ENCODE peak calls at places on chromosomes 4 and X, in four cellular contexts. A, O, Q and Y are unnamed samples.

GRCh38 chr4:147518086-147518485 is 37.2 kb downstream of the EDNRA start:
- DNase-seq in A (no peak), O (no peak), Q (no peak), Y (no peak)

GRCh38 chr4:169440446-169440845 is 169.7 kb upstream of the SH3RF1 start:
- DNase-seq in A (no peak), O (no peak), Q (no peak), Y (no peak)

GRCh38 chr4:61202100-61202637 is 2.0 kb downstream of the ADGRL3 start:
- DNase-seq in A (no peak), O (no peak), Q (no peak), Y (no peak)

GRCh38 chr4:176014583-176015108 is 51.0 kb upstream of the WDR17 start:
- DNase-seq in A (no peak), O (no peak), Q (no peak), Y (no peak)

GRCh38 chrX:38987135-38987780 is 186.0 kb downstream of the MID1IP1 start:
- DNase-seq in A (no peak), O (no peak), Q (no peak), Y (no peak)

GRCh38 chr4:169345207-169345788 is 74.5 kb upstream of the SH3RF1 start:
- DNase-seq in A (no peak), O (peak; percentile 40), Q (no peak), Y (no peak)

GRCh38 chr4:69995526-69996016 is at the start of gene STATH:
- DNase-seq in A (no peak), O (no peak), Q (no peak), Y (no peak)

GRCh38 chrX:54597728-54598127 is 67.7 kb downstream of the GNL3L start:
- DNase-seq in A (no peak), O (no peak), Q (no peak), Y (no peak)

GRCh38 chrX:73398185-73398914 is 48.5 kb upstream of the CDX4 start:
- DNase-seq in A (no peak), O (no peak), Q (no peak), Y (no peak)

GRCh38 chrX:150570512-150570911 is 2.1 kb downstream of the MTM1 start:
- DNase-seq in A (no peak), O (no peak), Q (peak; percentile 93), Y (no peak)

GRCh38 chrX:23333842-23334535 is 660 bp upstream of the PTCHD1 start:
- DNase-seq in A (no peak), O (no peak), Q (no peak), Y (no peak)

GRCh38 chr4:98557497-98557896 is 100.9 kb downstream of the TSPAN5 start:
- DNase-seq in A (no peak), O (peak; percentile 4), Q (no peak), Y (no peak)

GRCh38 chr4:98341309-98341708 is 80.1 kb downstream of the RAP1GDS1 start:
- DNase-seq in A (no peak), O (no peak), Q (no peak), Y (no peak)

GRCh38 chr4:44237643-44238042 is 211.0 kb downstream of the KCTD8 start:
- DNase-seq in A (no peak), O (no peak), Q (no peak), Y (no peak)

GRCh38 chrX:112769034-112769433 is 71.6 kb downstream of the AMOT start:
- DNase-seq in A (no peak), O (no peak), Q (no peak), Y (no peak)

GRCh38 chrX:100994352-100995281 is 25.1 kb downstream of the ARL13A start:
- DNase-seq in A (peak; percentile 8), O (peak; percentile 47), Q (peak; percentile 72), Y (peak; percentile 63)

GRCh38 chrX:79259073-79259689 is 108.0 kb downstream of the ITM2A start:
- DNase-seq in A (peak; percentile 99), O (no peak), Q (no peak), Y (no peak)

GRCh38 chr4:179112441-179113170 is 1670.4 kb upstream of the AGA start:
- DNase-seq in A (no peak), O (no peak), Q (no peak), Y (no peak)

GRCh38 chr4:125123710-125124109 is 191.0 kb upstream of the FAT4 start:
- DNase-seq in A (no peak), O (no peak), Q (no peak), Y (no peak)

GRCh38 chr4:12579172-12579571 is 905.0 kb downstream of the RAB28 start:
- DNase-seq in A (no peak), O (no peak), Q (no peak), Y (no peak)

GRCh38 chr4:106869551-106869950 is 166.6 kb downstream of the DKK2 start:
- DNase-seq in A (no peak), O (no peak), Q (no peak), Y (no peak)

GRCh38 chrX:46325312-46325877 is 219.8 kb downstream of the ZNF674 start:
- DNase-seq in A (no peak), O (peak; percentile 86), Q (peak; percentile 41), Y (no peak)

GRCh38 chr4:47050986-47051725 is 19.8 kb downstream of the GABRB1 start:
- DNase-seq in A (no peak), O (no peak), Q (no peak), Y (no peak)

GRCh38 chrX:116872931-116873330 is 410.2 kb upstream of the CT83 start:
- DNase-seq in A (no peak), O (no peak), Q (no peak), Y (no peak)

DNA sequence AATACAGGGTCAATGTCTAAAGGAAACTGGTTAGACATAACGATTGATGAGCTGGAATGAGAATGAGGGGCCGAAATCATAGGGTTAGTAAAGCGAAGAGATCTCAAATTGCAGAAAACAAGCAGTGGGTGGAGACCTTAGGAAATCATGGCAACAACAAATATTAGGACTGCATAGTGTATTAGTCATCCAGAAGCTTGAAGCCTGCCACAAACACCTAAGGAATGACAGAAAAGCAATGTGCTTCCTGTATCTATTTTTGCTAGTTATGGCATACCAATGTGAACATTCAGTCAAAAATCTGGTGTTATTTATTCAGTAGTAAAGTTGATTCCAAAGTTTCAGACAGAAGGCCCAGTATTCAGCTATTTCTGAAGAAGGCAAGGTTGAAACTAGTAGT is 410.9 kb upstream of the CT83 start:
- DNase-seq in A (no peak), O (no peak), Q (no peak), Y (no peak)
- TF ChIP-seq SRF in A (no peak), O (no peak), Q (no peak), Y (no peak)

GRCh38 chr4:120156115-120156718 is 89.6 kb upstream of the MAD2L1 start:
- DNase-seq in A (peak; percentile 7), O (peak; percentile 83), Q (peak; percentile 58), Y (peak; percentile 17)

GRCh38 chr4:120163895-120164294 is 97.2 kb upstream of the MAD2L1 start:
- DNase-seq in A (no peak), O (no peak), Q (no peak), Y (no peak)

GRCh38 chr4:120155287-120155686 is 88.6 kb upstream of the MAD2L1 start:
- DNase-seq in A (no peak), O (no peak), Q (no peak), Y (no peak)

GRCh38 chr4:120158860-120159259 is 92.2 kb upstream of the MAD2L1 start:
- DNase-seq in A (no peak), O (no peak), Q (no peak), Y (no peak)
- TF ChIP-seq ZBTB33 in A (no peak), O (no peak), Q (no peak), Y (no peak)

GRCh38 chr4:152663203-152664066 is 16.4 kb downstream of the TMEM154 start:
- DNase-seq in A (peak; percentile 75), O (no peak), Q (no peak), Y (peak; percentile 9)
- TF ChIP-seq SRF in A (peak; percentile 90), O (no peak), Q (no peak), Y (peak; percentile 73)

DNA sequence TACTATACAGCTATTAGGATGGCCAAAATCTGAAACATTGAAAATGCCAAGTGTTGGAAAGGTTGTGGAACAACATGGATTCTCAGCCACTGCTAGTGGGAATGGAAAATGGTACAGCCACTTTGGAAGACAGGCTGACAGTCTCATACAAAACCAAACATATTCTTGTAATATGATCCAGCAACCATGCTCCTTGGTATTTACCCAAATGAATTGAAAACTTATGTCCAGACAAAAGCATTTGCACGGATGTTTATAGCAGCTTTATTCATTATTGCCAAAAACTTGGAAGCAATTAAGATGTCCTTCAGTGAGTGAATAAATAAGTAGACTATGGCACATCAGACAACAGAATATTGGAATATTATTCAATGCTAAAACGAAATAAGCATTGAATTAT is 105.8 kb upstream of the DCLK2 start:
- DNase-seq in A (no peak), O (no peak), Q (no peak), Y (no peak)
- TF ChIP-seq ZBTB33 in A (no peak), O (no peak), Q (no peak), Y (no peak)